ENCODE peak calls at places on chromosomes 11 and 22, in four cellular contexts. M is stomach, A is cardiac muscle cell, P is Daoy. Y is an unnamed sample.

GRCh38 chr11:1696608-1697570 is at the start of gene KRTAP5-6:
- DNase-seq in M (no peak), P (no peak), A (no peak), Y (no peak)

GRCh38 chr11:96426356-96427103 is 36.7 kb downstream of the JRKL start:
- DNase-seq in P (peak; percentile 23), M (no peak), A (peak; percentile 75), Y (peak; percentile 40)

GRCh38 chr11:24145411-24145810 is 351.4 kb upstream of the LUZP2 start:
- DNase-seq in M (no peak), A (no peak), P (no peak), Y (no peak)

GRCh38 chr11:47259178-47259977 is 1.6 kb downstream of the NR1H3 start:
- DNase-seq in M (peak; percentile 72), P (peak; percentile 45), A (peak; percentile 61), Y (peak; percentile 27)

GRCh38 chr11:45655347-45655756 is 10.1 kb downstream of the CHST1 start:
- DNase-seq in A (peak; percentile 79), P (peak; percentile 71), M (peak; percentile 72), Y (peak; percentile 78)

GRCh38 chr11:34641456-34641855 is 20.6 kb downstream of the EHF start:
- DNase-seq in P (no peak), A (no peak), M (no peak), Y (no peak)

GRCh38 chr11:132052904-132053303 is 682.5 kb downstream of the NTM start:
- DNase-seq in P (no peak), M (no peak), A (no peak), Y (no peak)

GRCh38 chr11:118634435-118635236 is 27.2 kb downstream of the PHLDB1 start:
- DNase-seq in M (peak; percentile 90), A (peak; percentile 85), P (no peak), Y (no peak)

GRCh38 chr11:13126430-13126829 is 117.3 kb downstream of the RASSF10 start:
- DNase-seq in M (peak; percentile 60), P (peak; percentile 96), A (peak; percentile 91), Y (peak; percentile 100)

GRCh38 chr22:27632451-27633295 is 168.9 kb downstream of the MN1 start:
- DNase-seq in P (no peak), M (no peak), A (no peak), Y (no peak)